ENCODE peak calls at places on chromosomes 1 and 21, in four cellular contexts. D is heart left ventricle; G is Jurkat, Clone E6-1; B is ovary. I is an unnamed sample.

GRCh38 chr1:68319907-68320306 is 87.6 kb upstream of the WLS start:
- DNase-seq in B (no peak), G (no peak), D (no peak), I (no peak)

GRCh38 chr1:167904641-167905040 is 9.3 kb downstream of the ADCY10 start:
- DNase-seq in G (no peak), B (no peak), D (no peak), I (no peak)

GRCh38 chr1:176954242-176954641 is 210.3 kb downstream of the ASTN1 start:
- DNase-seq in D (no peak), B (no peak), G (no peak), I (no peak)

GRCh38 chr21:36882776-36883175 is 83.7 kb downstream of the HLCS start:
- DNase-seq in G (no peak), D (no peak), B (no peak), I (no peak)

GRCh38 chr1:113913312-113913668 is 8.2 kb downstream of the DCLRE1B start:
- DNase-seq in B (no peak), G (no peak), D (no peak), I (no peak)

GRCh38 chr1:66768935-66769334 is 16.7 kb downstream of the DYNLT5 start:
- DNase-seq in B (no peak), G (peak), D (no peak), I (no peak)

GRCh38 chr1:219999821-220000220 is 46.5 kb downstream of the EPRS1 start:
- DNase-seq in D (no peak), G (peak), B (no peak), I (no peak)

GRCh38 chr1:107942829-107943228 is 22.2 kb downstream of the VAV3 start:
- DNase-seq in B (no peak), D (no peak), G (no peak), I (no peak)

GRCh38 chr1:24150228-24151174 is 7.6 kb upstream of the IL22RA1 start:
- DNase-seq in D (peak), G (peak), B (peak), I (peak)

GRCh38 chr1:235112297-235113182 is 16.1 kb downstream of the TOMM20 start:
- DNase-seq in G (no peak), B (no peak), D (no peak), I (no peak)

GRCh38 chr1:210250998-210251679 is 18.5 kb downstream of the SERTAD4 start:
- DNase-seq in B (peak), D (peak), G (peak), I (peak)

GRCh38 chr1:175810305-175810704 is 66.9 kb upstream of the TNR start:
- DNase-seq in B (no peak), G (no peak), D (no peak), I (no peak)

GRCh38 chr1:10787274-10787673 is 9.2 kb downstream of the CASZ1 start:
- DNase-seq in B (no peak), G (no peak), D (no peak), I (no peak)

GRCh38 chr21:33025106-33025470 is 647 bp upstream of the OLIG2 start:
- DNase-seq in D (no peak), B (no peak), G (no peak), I (no peak)

GRCh38 chr1:179083533-179083932 is 1.7 kb downstream of the TOR3A start:
- DNase-seq in B (no peak), G (no peak), D (no peak), I (no peak)

GRCh38 chr1:224081604-224082003 is 32.3 kb upstream of the FBXO28 start:
- DNase-seq in D (no peak), B (no peak), G (no peak), I (no peak)